ENCODE peak calls at places on chromosomes 3 and 15, in six cellular contexts. T is GM12878, E is tibial nerve, F is adrenal gland, G is heart left ventricle, Y is breast epithelium. O is an unnamed sample.
A peak's percentile ranks its signal among the peaks of the same experiment; 100 is the strongest.

GRCh38 chr15:95259513-95259912 is 1028.2 kb downstream of the MCTP2 start:
- DNase-seq in T (peak; percentile 47), E (peak; percentile 77), F (peak; percentile 58), G (peak; percentile 65), Y (peak; percentile 41), O (no peak)

GRCh38 chr3:76096836-76097587 is 311.7 kb upstream of the ZNF717 start:
- DNase-seq in T (no peak), E (no peak), F (no peak), G (no peak), Y (no peak), O (no peak)

GRCh38 chr3:112351823-112352222 is 18.9 kb downstream of the CD200 start:
- DNase-seq in T (no peak), E (no peak), F (no peak), G (no peak), Y (no peak), O (no peak)

GRCh38 chr3:112813723-112814171 is 32.9 kb downstream of the CD200R1L start:
- DNase-seq in T (peak; percentile 69), E (peak; percentile 15), F (no peak), G (peak; percentile 20), Y (no peak), O (no peak)

GRCh38 chr3:11774296-11774877 is 72.3 kb downstream of the TAMM41 start:
- DNase-seq in T (no peak), E (no peak), F (peak; percentile 26), G (no peak), Y (peak; percentile 62), O (no peak)

GRCh38 chr3:25088284-25088683 is 339.8 kb upstream of the RARB start:
- DNase-seq in T (no peak), E (no peak), F (no peak), G (no peak), Y (no peak), O (no peak)

GRCh38 chr3:77038928-77039605 is 832 bp upstream of the ROBO2 start:
- DNase-seq in T (no peak), E (no peak), F (no peak), G (no peak), Y (no peak), O (no peak)

GRCh38 chr15:75130597-75131268 is 70.9 kb upstream of the C15orf39 start:
- DNase-seq in T (peak; percentile 89), E (no peak), F (no peak), G (no peak), Y (no peak), O (no peak)

GRCh38 chr15:42133892-42134502 is 22.4 kb downstream of the PLA2G4F start:
- DNase-seq in T (no peak), E (no peak), F (no peak), G (no peak), Y (no peak), O (no peak)

GRCh38 chr3:147370316-147370715 is 36.0 kb downstream of the ZIC4 start:
- DNase-seq in T (no peak), E (no peak), F (no peak), G (no peak), Y (no peak), O (no peak)

GRCh38 chr3:160169139-160169830 is 55.9 kb upstream of the C3orf80 start:
- DNase-seq in T (no peak), E (no peak), F (no peak), G (no peak), Y (no peak), O (no peak)

GRCh38 chr3:43144811-43145490 is 39.1 kb upstream of the POMGNT2 start:
- DNase-seq in T (no peak), E (no peak), F (no peak), G (no peak), Y (no peak), O (no peak)

GRCh38 chr15:99450896-99451358 is 114.9 kb upstream of the MEF2A start:
- DNase-seq in T (no peak), E (peak; percentile 47), F (peak; percentile 68), G (peak; percentile 89), Y (peak; percentile 76), O (no peak)

GRCh38 chr3:138354376-138354775 is 6.0 kb downstream of the MRAS start:
- DNase-seq in T (no peak), E (no peak), F (no peak), G (no peak), Y (no peak), O (no peak)

DNA sequence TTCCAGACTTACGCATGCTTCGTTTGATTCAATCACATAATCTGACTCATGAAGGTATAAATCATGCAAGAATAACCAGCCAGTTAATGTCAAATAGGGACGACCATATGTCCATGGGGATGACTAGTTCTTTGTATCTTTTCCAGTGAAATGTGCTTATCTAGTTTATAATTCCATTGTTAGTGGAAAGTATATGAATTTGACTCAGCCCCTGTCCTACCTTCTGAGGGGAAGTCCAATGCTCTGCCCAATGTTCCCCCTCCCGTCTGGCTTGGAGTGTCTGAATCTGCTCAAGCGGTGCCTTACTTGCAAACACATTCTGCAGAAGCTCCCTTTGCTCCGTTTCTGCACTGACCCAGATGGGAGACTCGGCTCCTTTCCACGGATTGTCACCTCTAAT is 55.0 kb upstream of the EPHB3 start:
- DNase-seq in T (no peak), E (no peak), F (no peak), G (no peak), Y (no peak), O (no peak)
- H3K27me3 ChIP-seq in T (peaks cover 5% of the 10 kb centered on the region), E (peaks cover 37% of the 10 kb centered on the region), F (peaks cover 8% of the 10 kb centered on the region), G (peaks cover 20% of the 10 kb centered on the region), Y (no peaks in the 10 kb centered on the region), O (peaks cover 5% of the 10 kb centered on the region)

GRCh38 chr15:78937132-78937739 is 7.6 kb downstream of the CTSH start:
- DNase-seq in T (no peak), E (no peak), F (no peak), G (peak; percentile 74), Y (no peak), O (no peak)
- TF ChIP-seq POLR2A in T (no peak), E (no peak), F (no peak), G (no peak), Y (no peak), O (no peak)

GRCh38 chr3:197550489-197550888 is 5.3 kb downstream of the BDH1 start:
- DNase-seq in T (no peak), E (no peak), F (no peak), G (no peak), Y (no peak), O (no peak)
- H3K4me1 ChIP-seq in T (no peaks in the 10 kb centered on the region), E (peaks cover 10% of the 10 kb centered on the region), F (peaks cover 3% of the 10 kb centered on the region), G (peaks cover 20% of the 10 kb centered on the region), Y (no peaks in the 10 kb centered on the region), O (peaks cover 71% of the 10 kb centered on the region)

GRCh38 chr3:149541091-149541491 is 66.6 kb downstream of the TM4SF4 start:
- DNase-seq in T (no peak), E (no peak), F (no peak), G (no peak), Y (no peak), O (no peak)
- H3K27me3 ChIP-seq in T (no peaks in the 10 kb centered on the region), E (no peaks in the 10 kb centered on the region), F (no peaks in the 10 kb centered on the region), G (no peaks in the 10 kb centered on the region), Y (no peaks in the 10 kb centered on the region), O (no peaks in the 10 kb centered on the region)

GRCh38 chr15:85702321-85703230 is 92.1 kb downstream of the KLHL25 start:
- DNase-seq in T (no peak), E (no peak), F (no peak), G (no peak), Y (no peak), O (no peak)
- TF ChIP-seq POLR2A in T (peak; percentile 27), E (no peak), F (no peak), G (no peak), Y (no peak), O (no peak)

DNA sequence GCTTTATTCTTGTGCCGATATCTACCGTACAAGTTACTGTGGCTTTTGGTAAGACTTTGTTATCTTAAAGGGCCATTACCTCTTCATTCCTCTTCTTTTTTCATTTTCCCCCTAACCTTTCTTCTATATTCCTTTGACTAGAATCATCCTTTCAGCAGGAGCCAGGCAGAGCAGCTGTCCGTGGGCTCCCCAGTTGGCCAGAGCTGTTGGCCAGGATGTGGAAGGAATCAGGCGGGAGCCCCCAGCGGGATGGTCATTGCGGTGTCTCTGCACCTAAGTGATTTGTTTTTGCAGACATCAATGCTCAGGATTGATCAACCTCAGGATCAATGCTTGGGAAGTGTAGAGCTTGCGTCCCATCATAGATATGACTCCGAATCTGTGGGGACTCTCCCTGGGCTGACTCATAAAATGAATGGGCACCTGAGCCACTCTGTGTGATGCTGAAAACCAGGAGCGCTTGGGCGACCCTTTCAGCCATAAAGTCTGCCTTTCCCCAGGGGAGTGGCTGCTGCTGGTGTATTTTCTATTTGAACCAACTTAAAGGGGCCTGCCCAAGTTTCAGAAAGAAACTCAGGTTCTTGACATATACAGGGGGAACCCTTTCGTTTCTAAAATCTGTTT is 21.7 kb downstream of the APBA2 start:
- DNase-seq in T (no peak), E (no peak), F (no peak), G (no peak), Y (no peak), O (no peak)
- H3K4me1 ChIP-seq in T (no peaks in the 10 kb centered on the region), E (no peaks in the 10 kb centered on the region), F (no peaks in the 10 kb centered on the region), G (no peaks in the 10 kb centered on the region), Y (no peaks in the 10 kb centered on the region), O (no peaks in the 10 kb centered on the region)

DNA sequence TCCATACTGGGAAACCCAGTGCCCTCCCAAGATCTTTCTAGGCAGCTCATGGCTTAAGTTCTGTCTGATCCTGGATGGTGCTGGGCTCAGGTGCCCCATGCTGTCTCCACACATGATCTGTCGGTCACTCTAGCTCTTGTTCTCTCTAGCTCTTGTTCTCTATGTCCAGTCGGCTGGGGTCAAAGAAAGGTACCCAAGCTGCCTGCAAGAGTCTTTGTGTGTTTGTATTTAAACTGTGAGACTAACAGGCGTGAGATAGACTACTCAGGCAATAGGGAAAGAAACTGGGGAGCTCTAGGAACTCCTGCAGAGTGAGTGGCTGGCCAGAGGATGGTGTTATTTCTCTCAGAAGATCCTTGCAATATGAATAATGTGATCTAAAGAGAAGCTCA is 40.2 kb downstream of the GPR156 start:
- DNase-seq in T (no peak), E (no peak), F (no peak), G (no peak), Y (no peak), O (no peak)
- H3K27me3 ChIP-seq in T (no peaks in the 10 kb centered on the region), E (no peaks in the 10 kb centered on the region), F (no peaks in the 10 kb centered on the region), G (no peaks in the 10 kb centered on the region), Y (no peaks in the 10 kb centered on the region), O (no peaks in the 10 kb centered on the region)